ENCODE peak calls at places on chromosomes 11 and 22, in four cellular contexts. O, L, H and P are unnamed samples.

GRCh38 chr11:61769946-61770683 is 17.7 kb downstream of the MYRF start:
- DNase-seq in O (no peak), L (no peak), H (no peak), P (no peak)

GRCh38 chr22:28799125-28799833 is 1.1 kb downstream of the XBP1 start:
- DNase-seq in O (peak; percentile 69), L (peak; percentile 52), H (peak; percentile 85), P (no peak)

GRCh38 chr11:108340958-108341357 is 118.1 kb downstream of the ATM start:
- DNase-seq in O (no peak), L (no peak), H (no peak), P (no peak)

GRCh38 chr11:113240790-113241189 is 73.6 kb upstream of the TTC12 start:
- DNase-seq in O (no peak), L (no peak), H (no peak), P (no peak)

GRCh38 chr22:44523981-44524759 is 26.1 kb upstream of the RTL6 start:
- DNase-seq in O (peak; percentile 44), L (no peak), H (peak; percentile 93), P (no peak)

GRCh38 chr11:134411887-134412507 is at the start of gene B3GAT1:
- DNase-seq in O (no peak), L (no peak), H (no peak), P (no peak)

GRCh38 chr11:72629266-72629665 is 45.0 kb downstream of the PDE2A start:
- DNase-seq in O (peak; percentile 67), L (no peak), H (no peak), P (peak; percentile 67)

GRCh38 chr11:95091663-95092062 is 2.0 kb downstream of the ENDOD1 start:
- DNase-seq in O (no peak), L (no peak), H (no peak), P (no peak)

GRCh38 chr11:7451520-7451919 is 33.8 kb upstream of the OLFML1 start:
- DNase-seq in O (no peak), L (no peak), H (no peak), P (no peak)

GRCh38 chr22:45516923-45517675 is 14.4 kb downstream of the FBLN1 start:
- DNase-seq in O (no peak), L (peak; percentile 22), H (peak; percentile 83), P (no peak)

GRCh38 chr11:47915407-47916137 is 64.8 kb upstream of the PTPRJ start:
- DNase-seq in O (peak; percentile 11), L (peak; percentile 42), H (no peak), P (no peak)

GRCh38 chr11:47916361-47916841 is 64.0 kb upstream of the PTPRJ start:
- DNase-seq in O (no peak), L (peak; percentile 69), H (peak; percentile 66), P (no peak)

GRCh38 chr11:47918370-47918690 is 62.0 kb upstream of the PTPRJ start:
- DNase-seq in O (no peak), L (no peak), H (no peak), P (no peak)

GRCh38 chr11:47917643-47918369 is 62.6 kb upstream of the PTPRJ start:
- DNase-seq in O (peak; percentile 73), L (peak; percentile 93), H (peak; percentile 94), P (peak; percentile 78)

GRCh38 chr11:47918882-47919495 is 61.4 kb upstream of the PTPRJ start:
- DNase-seq in O (no peak), L (no peak), H (peak; percentile 50), P (no peak)
- H3K4me1 ChIP-seq in O (no peaks in the 10 kb centered on the region), L (peaks cover 38% of the 10 kb centered on the region), H (peaks cover 20% of the 10 kb centered on the region), P (peaks cover 48% of the 10 kb centered on the region)

DNA sequence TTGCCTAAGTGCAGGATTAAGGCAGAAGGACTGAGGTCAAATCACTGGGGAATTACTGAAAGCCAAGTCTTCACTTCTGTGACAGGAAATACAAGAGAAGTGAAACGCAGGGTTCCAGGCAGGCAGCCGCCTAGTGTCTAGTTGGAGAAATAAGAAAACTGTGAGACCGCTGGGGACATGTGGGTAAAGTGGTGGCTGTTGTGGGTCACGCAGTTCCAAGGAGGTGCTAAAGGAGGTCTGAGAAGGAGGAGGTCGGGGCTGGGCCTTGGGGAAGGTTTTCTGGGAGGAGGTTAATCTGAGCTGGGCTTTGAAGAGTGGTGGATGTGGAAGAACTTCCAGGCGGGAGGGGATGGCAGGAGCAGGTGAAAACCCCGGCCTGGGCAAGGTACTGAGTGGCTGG is 11.2 kb downstream of the MCM5 start:
- DNase-seq in O (peak; percentile 29), L (no peak), H (no peak), P (peak; percentile 43)
- TF ChIP-seq CTCF in O (no peak), L (no peak), H (no peak), P (no peak)

GRCh38 chr11:45590743-45591142 is 74.7 kb downstream of the CHST1 start:
- DNase-seq in O (no peak), L (no peak), H (peak; percentile 20), P (no peak)
- H3K27ac ChIP-seq in O (no peak overlapping the region), L (no peak overlapping the region), H (no peak overlapping the region), P (no peak overlapping the region)

GRCh38 chr11:35619754-35620640 is 1.7 kb downstream of the FJX1 start:
- DNase-seq in O (peak; percentile 8), L (peak; percentile 12), H (peak; percentile 36), P (no peak)
- H3K4me1 ChIP-seq in O (peaks cover 21% of the 10 kb centered on the region), L (peaks cover 12% of the 10 kb centered on the region), H (peaks cover 46% of the 10 kb centered on the region), P (peaks cover 12% of the 10 kb centered on the region)

DNA sequence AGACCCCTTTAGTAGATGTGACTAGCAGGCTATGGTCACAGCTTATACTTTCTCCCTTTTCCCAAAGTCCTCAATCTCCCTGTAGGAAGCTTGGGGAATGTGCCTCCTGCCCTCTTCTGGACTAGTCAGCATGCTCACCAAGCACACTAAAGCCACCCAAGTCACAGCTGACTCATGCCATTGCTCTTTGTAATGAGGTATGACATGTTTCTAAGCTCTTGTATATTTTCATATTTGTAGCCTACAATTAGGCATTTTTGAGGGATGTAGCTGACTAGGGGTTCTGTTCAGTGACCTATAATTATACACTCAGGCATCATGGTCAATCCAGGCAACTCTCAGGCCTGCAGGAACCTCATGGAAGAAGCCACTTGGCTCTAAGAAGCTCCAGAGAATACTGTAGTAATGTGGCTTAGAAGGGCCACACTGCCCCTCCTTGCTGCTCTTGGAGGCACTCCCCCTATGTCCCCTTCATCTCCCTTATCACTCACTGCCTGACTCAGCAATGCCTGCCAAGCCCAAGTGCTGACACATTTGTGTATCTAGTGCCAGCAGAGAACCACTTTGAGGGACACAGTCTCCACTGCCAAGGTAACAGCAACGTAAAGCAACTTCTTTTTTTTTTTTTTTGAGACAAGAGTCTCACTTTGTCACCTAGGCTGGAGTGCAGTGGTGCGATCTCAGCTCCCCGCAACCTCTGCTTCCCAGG is 86.2 kb downstream of the RPL27A start:
- DNase-seq in O (no peak), L (peak; percentile 55), H (peak; percentile 84), P (peak; percentile 75)
- TF ChIP-seq CTCF in O (no peak), L (no peak), H (peak; percentile 29), P (no peak)

DNA sequence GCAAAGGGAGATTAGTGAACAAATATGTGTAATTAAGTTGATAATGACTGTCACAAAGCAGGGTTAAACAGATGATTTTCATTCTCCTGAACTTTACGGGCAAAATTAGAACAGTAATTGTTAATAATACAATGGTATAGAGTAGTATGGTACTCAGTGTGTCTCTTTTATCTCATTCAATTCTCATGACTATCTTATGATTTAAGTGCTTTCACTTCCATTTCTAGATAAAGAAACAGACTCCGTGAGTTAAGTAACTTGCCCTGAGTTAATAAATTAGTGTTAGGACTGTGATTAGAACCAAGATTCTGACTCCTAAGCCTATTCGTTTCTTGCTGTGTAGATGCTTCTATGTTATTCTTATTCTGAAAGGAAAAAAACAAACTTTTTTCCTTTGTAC is 22.0 kb downstream of the PIH1D2 start:
- DNase-seq in O (no peak), L (no peak), H (no peak), P (no peak)
- H3K27ac ChIP-seq in O (no peak overlapping the region), L (no peak overlapping the region), H (no peak overlapping the region), P (no peak overlapping the region)

DNA sequence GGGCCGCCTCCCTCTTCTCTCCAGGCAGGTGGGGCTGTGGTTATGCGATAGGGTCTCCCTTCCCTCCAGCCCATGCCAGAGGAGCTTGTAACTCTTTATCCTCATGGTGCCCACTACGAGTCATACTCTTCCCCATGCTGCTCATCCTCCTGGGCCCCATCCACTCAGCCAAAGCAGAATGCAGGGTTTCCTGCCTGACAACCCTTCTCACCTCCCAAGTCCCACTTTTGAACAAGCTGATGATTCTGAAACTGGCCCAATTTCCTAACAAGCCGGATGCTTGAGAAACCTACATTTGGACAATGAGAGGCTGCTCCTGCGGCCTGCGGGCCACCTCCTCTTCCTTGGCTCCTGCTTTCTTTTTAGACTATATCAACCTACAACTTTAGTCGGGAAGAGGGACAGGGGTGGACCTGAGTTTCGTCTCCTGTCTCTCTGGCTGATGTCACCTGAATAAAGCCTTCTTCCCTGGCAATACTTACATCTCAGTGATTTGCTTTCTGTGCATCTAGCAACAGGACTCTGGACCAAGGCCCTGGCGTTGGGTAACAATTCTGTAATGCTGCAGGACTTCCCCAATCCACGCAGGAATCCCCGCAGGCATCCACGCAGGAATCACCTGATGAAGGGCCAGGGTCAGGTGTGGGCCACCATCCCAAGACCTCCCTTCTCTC is 1.5 kb upstream of the NDUFS8 start:
- DNase-seq in O (no peak), L (no peak), H (no peak), P (no peak)
- H3K4me1 ChIP-seq in O (peaks cover 20% of the 10 kb centered on the region), L (peaks cover 18% of the 10 kb centered on the region), H (peaks cover 56% of the 10 kb centered on the region), P (peaks cover 9% of the 10 kb centered on the region)

GRCh38 chr11:60629399-60629798 is 70.0 kb upstream of the MS4A8 start:
- DNase-seq in O (no peak), L (no peak), H (no peak), P (no peak)

GRCh38 chr11:60625262-60625661 is 74.2 kb upstream of the MS4A8 start:
- DNase-seq in O (no peak), L (peak; percentile 46), H (no peak), P (no peak)
- TF ChIP-seq CTCF in O (no peak), L (no peak), H (peak; percentile 39), P (no peak)